ENCODE peak calls at places on chromosome 20, in five cellular contexts. M is astrocyte of the spinal cord; B is CD4-positive, CD25-positive, alpha-beta regulatory T cell; D is fibroblast of the aortic adventitia; U is cardiac muscle cell. R is an unnamed sample.

GRCh38 chr20:50308166-50308512 is 117.5 kb downstream of the CEBPB start:
- DNase-seq in M (no peak), B (no peak), D (no peak), U (no peak), R (no peak)

GRCh38 chr20:35117148-35117547 is 24.5 kb upstream of the TRPC4AP start:
- DNase-seq in M (peak), B (no peak), D (peak), U (no peak), R (no peak)

GRCh38 chr20:38007526-38007925 is 25.7 kb downstream of the TTI1 start:
- DNase-seq in M (no peak), B (no peak), D (no peak), U (no peak), R (no peak)

GRCh38 chr20:56204206-56204605 is 44.3 kb upstream of the MC3R start:
- DNase-seq in M (no peak), B (no peak), D (no peak), U (no peak), R (no peak)

GRCh38 chr20:38831995-38832620 is 26.6 kb downstream of the PPP1R16B start:
- DNase-seq in M (no peak), B (no peak), D (no peak), U (no peak), R (no peak)

GRCh38 chr20:44204156-44204831 is 6.3 kb downstream of the OSER1 start:
- DNase-seq in M (peak), B (no peak), D (peak), U (no peak), R (no peak)

GRCh38 chr20:6094565-6094964 is 28.3 kb downstream of the FERMT1 start:
- DNase-seq in M (no peak), B (no peak), D (no peak), U (no peak), R (no peak)

GRCh38 chr20:20549699-20550098 is 162.7 kb downstream of the RALGAPA2 start:
- DNase-seq in M (peak), B (no peak), D (peak), U (no peak), R (no peak)

GRCh38 chr20:6699931-6700562 is 67.4 kb upstream of the BMP2 start:
- DNase-seq in M (no peak), B (no peak), D (no peak), U (no peak), R (no peak)

GRCh38 chr20:32971703-32972161 is 32.5 kb downstream of the SUN5 start:
- DNase-seq in M (no peak), B (no peak), D (no peak), U (peak), R (peak)

GRCh38 chr20:32231847-32232246 is 24.2 kb downstream of the POFUT1 start:
- DNase-seq in M (peak), B (peak), D (no peak), U (no peak), R (no peak)

GRCh38 chr20:4898282-4898681 is 103.0 kb downstream of the SLC23A2 start:
- DNase-seq in M (peak), B (no peak), D (peak), U (no peak), R (no peak)

GRCh38 chr20:426564-426963 is 18.5 kb downstream of the RBCK1 start:
- DNase-seq in M (no peak), B (no peak), D (no peak), U (no peak), R (no peak)

GRCh38 chr20:6768228-6769185 is 1.0 kb downstream of the BMP2 start:
- DNase-seq in M (peak), B (no peak), D (peak), U (peak), R (no peak)

GRCh38 chr20:48212806-48213509 is 427.7 kb upstream of the SULF2 start:
- DNase-seq in M (no peak), B (no peak), D (no peak), U (no peak), R (no peak)

GRCh38 chr20:38209736-38210405 is 44.8 kb upstream of the TGM2 start:
- DNase-seq in M (no peak), B (no peak), D (no peak), U (no peak), R (no peak)

GRCh38 chr20:17036546-17036945 is 190.3 kb upstream of the PCSK2 start:
- DNase-seq in M (no peak), B (no peak), D (no peak), U (no peak), R (no peak)

GRCh38 chr20:34709836-34710567 is 5.9 kb downstream of the TP53INP2 start:
- DNase-seq in M (peak), B (peak), D (peak), U (peak), R (no peak)

GRCh38 chr20:32914031-32914430 is 55.3 kb downstream of the EFCAB8 start:
- DNase-seq in M (no peak), B (no peak), D (no peak), U (no peak), R (no peak)

GRCh38 chr20:38997622-38998021 is 35.5 kb downstream of the DHX35 start:
- DNase-seq in M (no peak), B (no peak), D (no peak), U (no peak), R (peak)

GRCh38 chr20:50297498-50298348 is 107.1 kb downstream of the CEBPB start:
- DNase-seq in M (no peak), B (no peak), D (no peak), U (no peak), R (peak)

GRCh38 chr20:62117658-62118057 is 4.6 kb upstream of the LSM14B start:
- DNase-seq in M (no peak), B (peak), D (no peak), U (peak), R (peak)

GRCh38 chr20:43438578-43439316 is 18.9 kb upstream of the SRSF6 start:
- DNase-seq in M (no peak), B (no peak), D (no peak), U (no peak), R (no peak)

GRCh38 chr20:47792021-47792618 is 6.8 kb upstream of the SULF2 start:
- DNase-seq in M (peak), B (no peak), D (peak), U (no peak), R (no peak)

GRCh38 chr20:34222208-34222607 is 19.0 kb upstream of the ASIP start:
- DNase-seq in M (peak), B (no peak), D (peak), U (no peak), R (no peak)

GRCh38 chr20:62219992-62220665 is at the start of gene HRH3:
- DNase-seq in M (no peak), B (peak), D (no peak), U (peak), R (no peak)

GRCh38 chr20:49893242-49894072 is 21.9 kb downstream of the SPATA2 start:
- DNase-seq in M (no peak), B (no peak), D (no peak), U (no peak), R (no peak)

GRCh38 chr20:32127347-32127746 is 17.8 kb downstream of the TM9SF4 start:
- DNase-seq in M (no peak), B (no peak), D (no peak), U (no peak), R (no peak)

GRCh38 chr20:8443464-8444072 is 311.5 kb downstream of the PLCB1 start:
- DNase-seq in M (no peak), B (no peak), D (no peak), U (no peak), R (no peak)

GRCh38 chr20:51411867-51412266 is 130.7 kb downstream of the NFATC2 start:
- DNase-seq in M (no peak), B (no peak), D (no peak), U (no peak), R (no peak)

DNA sequence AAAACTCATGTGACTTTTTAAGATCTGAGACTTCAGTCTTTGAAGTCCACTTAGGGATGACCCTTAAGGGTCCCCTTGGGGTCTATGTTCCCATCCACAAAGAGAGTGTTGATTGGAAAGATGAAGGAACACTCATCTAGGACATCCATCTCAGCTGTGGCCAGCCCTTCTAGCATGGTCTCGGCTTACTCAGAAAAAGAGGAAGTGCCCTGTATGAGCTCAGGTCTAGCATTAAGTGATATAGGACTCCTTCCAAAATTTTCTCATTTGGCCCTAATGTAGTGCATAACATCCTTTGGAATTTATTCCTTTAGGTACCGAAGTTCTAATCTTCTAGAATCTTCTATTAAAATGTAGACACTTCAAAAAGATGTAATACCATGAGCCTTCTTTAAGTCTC is 77.4 kb downstream of the NDUFAF5 start:
- DNase-seq in M (no peak), B (no peak), D (no peak), U (no peak), R (no peak)
- H3K4me3 ChIP-seq in M (no peak), B (no peak), D (no peak), U (no peak), R (no peak)

GRCh38 chr20:10671221-10671849 is 2.5 kb downstream of the JAG1 start:
- DNase-seq in M (peak), B (no peak), D (peak), U (peak), R (no peak)

GRCh38 chr20:10671850-10672578 is 1.8 kb downstream of the JAG1 start:
- DNase-seq in M (peak), B (no peak), D (peak), U (peak), R (no peak)

GRCh38 chr20:10668677-10669368 is 5.0 kb downstream of the JAG1 start:
- DNase-seq in M (no peak), B (no peak), D (peak), U (no peak), R (no peak)

GRCh38 chr20:10669843-10670446 is 3.9 kb downstream of the JAG1 start:
- DNase-seq in M (no peak), B (no peak), D (no peak), U (no peak), R (no peak)

GRCh38 chr20:10670521-10671220 is 3.1 kb downstream of the JAG1 start:
- DNase-seq in M (peak), B (no peak), D (peak), U (peak), R (no peak)
- H3K4me3 ChIP-seq in M (peak), B (no peak), D (peak), U (peak), R (no peak)

GRCh38 chr20:45337367-45338120 is 10.7 kb downstream of the SDC4 start:
- DNase-seq in M (peak), B (no peak), D (peak), U (peak), R (no peak)
- H3K4me3 ChIP-seq in M (no peak), B (no peak), D (no peak), U (no peak), R (no peak)

GRCh38 chr20:58233881-58234528 is 5.6 kb upstream of the ANKRD60 start:
- DNase-seq in M (no peak), B (peak), D (peak), U (peak), R (no peak)
- H3K4me3 ChIP-seq in M (no peak), B (no peak), D (no peak), U (no peak), R (no peak)

GRCh38 chr20:63893999-63894357 is 948 bp upstream of the DNAJC5 start:
- DNase-seq in M (no peak), B (no peak), D (peak), U (no peak), R (no peak)
- H3K4me3 ChIP-seq in M (peak), B (no peak), D (peak), U (peak), R (no peak)

GRCh38 chr20:24502661-24503060 is 33.2 kb downstream of the SYNDIG1 start:
- DNase-seq in M (peak), B (no peak), D (peak), U (no peak), R (no peak)
- H3K4me3 ChIP-seq in M (no peak), B (no peak), D (no peak), U (no peak), R (no peak)

GRCh38 chr20:23358563-23358906 is 3.4 kb upstream of the GZF1 start:
- DNase-seq in M (no peak), B (no peak), D (no peak), U (no peak), R (no peak)
- H3K4me3 ChIP-seq in M (peak), B (peak), D (peak), U (peak), R (peak)